ENCODE peak calls at places on chromosomes 6 and 20, in nine cellular contexts. G, A, B, T, S, L, R, K and M are unnamed samples.

GRCh38 chr6:105757512-105758200 is 328.5 kb upstream of the PRDM1 start:
- DNase-seq in R (no peak), A (peak), T (no peak), B (no peak), S (no peak), G (no peak), K (no peak), L (no peak), M (no peak)

GRCh38 chr6:73169111-73169510 is 56.2 kb downstream of the KHDC1L start:
- DNase-seq in T (no peak), R (no peak), B (no peak), L (no peak), S (no peak), G (no peak), K (no peak), A (no peak), M (no peak)

GRCh38 chr6:148884461-148884860 is 137.6 kb downstream of the UST start:
- DNase-seq in R (no peak), G (no peak), B (no peak), S (no peak), L (no peak), T (no peak), A (no peak), K (no peak), M (no peak)

GRCh38 chr6:20202070-20202658 is 10.1 kb downstream of the MBOAT1 start:
- DNase-seq in L (no peak), B (peak), G (no peak), K (no peak), R (no peak), S (no peak), T (no peak), A (peak), M (no peak)

GRCh38 chr6:158793432-158793831 is 25.7 kb downstream of the EZR start:
- DNase-seq in R (no peak), L (no peak), T (no peak), B (peak), S (no peak), A (peak), K (no peak), G (peak), M (no peak)

GRCh38 chr20:51695574-51696303 is 72.5 kb downstream of the ATP9A start:
- DNase-seq in L (no peak), K (no peak), T (no peak), S (peak), A (peak), G (no peak), B (no peak), R (peak), M (no peak)

GRCh38 chr20:33673411-33674293 is 576 bp downstream of the NECAB3 start:
- DNase-seq in L (no peak), A (peak), R (no peak), G (no peak), T (no peak), B (no peak), S (no peak), K (no peak), M (no peak)

GRCh38 chr20:51758978-51759544 is 9.1 kb downstream of the ATP9A start:
- DNase-seq in L (peak), K (no peak), A (no peak), S (no peak), R (no peak), T (peak), B (no peak), G (no peak), M (no peak)

GRCh38 chr20:31926493-31926892 is 25.4 kb downstream of the PDRG1 start:
- DNase-seq in K (no peak), T (no peak), G (no peak), S (no peak), R (no peak), L (no peak), A (no peak), B (no peak), M (no peak)

GRCh38 chr20:8021541-8022269 is 2.1 kb upstream of the TMX4 start:
- DNase-seq in G (no peak), L (no peak), B (no peak), T (peak), S (no peak), K (no peak), A (no peak), R (no peak), M (no peak)

GRCh38 chr6:2157441-2158127 is 87.8 kb downstream of the GMDS start:
- DNase-seq in K (no peak), L (no peak), S (no peak), A (no peak), G (no peak), R (peak), T (no peak), B (peak), M (peak)

GRCh38 chr6:163355471-163355991 is 59.0 kb upstream of the QKI start:
- DNase-seq in L (peak), A (peak), R (peak), G (no peak), T (peak), K (no peak), B (no peak), S (peak), M (peak)

GRCh38 chr6:169833258-169833794 is 81.9 kb downstream of the ERMARD start:
- DNase-seq in S (no peak), R (no peak), L (no peak), G (no peak), B (no peak), K (no peak), T (no peak), A (no peak), M (no peak)

GRCh38 chr6:72825265-72825918 is 203.5 kb downstream of the KCNQ5 start:
- DNase-seq in S (no peak), R (no peak), G (no peak), B (no peak), L (no peak), T (no peak), A (peak), K (no peak), M (peak)

GRCh38 chr6:132749111-132749510 is 8.6 kb downstream of the VNN2 start:
- DNase-seq in K (no peak), T (no peak), A (no peak), G (no peak), R (no peak), B (no peak), L (no peak), S (no peak), M (peak)

GRCh38 chr6:28269492-28269891 is 2.5 kb downstream of the ZSCAN26 start:
- DNase-seq in R (peak), K (no peak), A (peak), B (no peak), G (no peak), L (no peak), T (no peak), S (no peak), M (peak)

GRCh38 chr6:154447929-154448328 is 62.6 kb downstream of the CNKSR3 start:
- DNase-seq in K (no peak), R (no peak), G (no peak), B (no peak), S (no peak), A (no peak), L (no peak), T (no peak), M (peak)

GRCh38 chr20:32144898-32145662 is 35.6 kb downstream of the TM9SF4 start:
- DNase-seq in A (no peak), G (no peak), B (no peak), S (no peak), L (no peak), R (no peak), T (no peak), K (no peak), M (no peak)

GRCh38 chr20:49256261-49256660 is 21.6 kb downstream of the ZNFX1 start:
- DNase-seq in B (no peak), S (no peak), L (no peak), K (no peak), G (no peak), R (no peak), A (no peak), T (no peak), M (no peak)

GRCh38 chr20:49630396-49630951 is 62.5 kb upstream of the PTGIS start:
- DNase-seq in A (no peak), B (no peak), S (no peak), K (no peak), G (no peak), T (no peak), R (no peak), L (no peak), M (no peak)

GRCh38 chr20:3374296-3374695 is 33.2 kb downstream of the DNAAF9 start:
- DNase-seq in T (no peak), L (no peak), K (no peak), A (no peak), S (no peak), R (no peak), G (no peak), B (no peak), M (no peak)